ENCODE peak calls at places on chromosomes 6 and 20, in seven cellular contexts. J, S, R, B, F, M and V are unnamed samples.

GRCh38 chr6:112150363-112150762 is 63.0 kb downstream of the FAM229B start:
- DNase-seq in S (peak), F (no peak), M (no peak), J (peak), R (no peak), B (peak), V (no peak)

GRCh38 chr6:162443101-162443500 is 284.5 kb downstream of the PRKN start:
- DNase-seq in F (no peak), S (peak), B (peak), J (no peak), M (no peak), R (no peak), V (peak)

GRCh38 chr6:168161371-168161750 is 82.3 kb upstream of the FRMD1 start:
- DNase-seq in R (no peak), J (no peak), M (no peak), F (no peak), S (no peak), B (no peak), V (no peak)

GRCh38 chr6:170019259-170020040 is 268.0 kb downstream of the ERMARD start:
- DNase-seq in F (no peak), B (no peak), J (peak), R (no peak), M (no peak), S (no peak), V (no peak)

GRCh38 chr20:24050119-24050518 is 61.5 kb upstream of the GGTLC1 start:
- DNase-seq in S (no peak), F (no peak), M (no peak), J (no peak), B (no peak), R (no peak), V (no peak)

GRCh38 chr20:47016068-47016664 is 121.5 kb downstream of the EYA2 start:
- DNase-seq in F (no peak), R (peak), J (no peak), S (no peak), M (no peak), B (no peak), V (peak)

GRCh38 chr6:28543671-28544131 is 18.0 kb downstream of the GPX5 start:
- DNase-seq in S (peak), F (no peak), J (no peak), M (no peak), R (peak), B (no peak), V (peak)

GRCh38 chr6:145233955-145234354 is 501.4 kb downstream of the EPM2A start:
- DNase-seq in F (no peak), M (no peak), J (no peak), B (no peak), R (no peak), S (no peak), V (peak)

GRCh38 chr20:1783245-1783644 is 112.0 kb upstream of the SIRPA start:
- DNase-seq in M (no peak), S (no peak), R (no peak), F (no peak), J (no peak), B (no peak), V (no peak)

GRCh38 chr20:15900443-15900842 is 672.8 kb downstream of the KIF16B start:
- DNase-seq in B (no peak), M (no peak), S (no peak), J (no peak), F (no peak), R (no peak), V (peak)

GRCh38 chr6:128305228-128305627 is 215.2 kb downstream of the PTPRK start:
- DNase-seq in J (peak), M (no peak), S (peak), B (no peak), R (no peak), F (no peak), V (peak)

GRCh38 chr6:72348926-72349325 is 272.9 kb upstream of the KCNQ5 start:
- DNase-seq in S (peak), F (no peak), M (no peak), R (no peak), B (no peak), J (no peak), V (peak)

GRCh38 chr6:47573109-47573508 is 95.5 kb downstream of the CD2AP start:
- DNase-seq in S (no peak), M (no peak), R (no peak), B (no peak), J (no peak), F (no peak), V (no peak)

GRCh38 chr6:3841066-3841454 is 8.1 kb upstream of the FAM50B start:
- DNase-seq in M (no peak), S (no peak), R (no peak), B (no peak), J (no peak), F (no peak), V (no peak)

GRCh38 chr6:109308018-109308492 is 74.2 kb downstream of the CD164 start:
- DNase-seq in F (no peak), M (no peak), R (no peak), S (peak), B (no peak), J (peak), V (peak)

GRCh38 chr6:7769702-7770101 is 43.8 kb downstream of the BMP6 start:
- DNase-seq in J (peak), S (peak), M (no peak), B (no peak), F (no peak), R (no peak), V (no peak)

GRCh38 chr20:23160536-23161243 is 74.6 kb upstream of the CD93 start:
- DNase-seq in F (no peak), M (no peak), S (no peak), J (no peak), B (no peak), R (no peak), V (no peak)

GRCh38 chr6:44084231-44085014 is 42.8 kb downstream of the MRPL14 start:
- DNase-seq in M (no peak), S (peak), F (no peak), R (peak), B (no peak), J (peak), V (no peak)

GRCh38 chr20:62698231-62698630 is 10.4 kb upstream of the NTSR1 start:
- DNase-seq in M (no peak), B (no peak), F (no peak), S (no peak), R (no peak), J (no peak), V (no peak)

GRCh38 chr6:41367700-41368099 is 32.3 kb downstream of the NCR2 start:
- DNase-seq in R (peak), M (peak), F (no peak), S (peak), B (peak), J (peak), V (peak)